ENCODE peak calls at places on chromosomes 2 and 18, in eight cellular contexts. One of them, this sample, is unnamed.

GRCh38 chr2:235042576-235043515 is 91.0 kb downstream of the SH3BP4 start:
- DNase-seq in stimulated activated CD8-positive, alpha-beta memory T cell treated with anti-CD3 and anti-CD28 coated beads, Interleukin-4, amount 100 ng/mL, for 24 hours: no peak
- DNase-seq in SHP77: no peak
- DNase-seq in transverse colon: no peak
- DNase-seq in heart right ventricle: no peak
- DNase-seq in head of caudate nucleus: no peak
- DNase-seq in testis: no peak
- DNase-seq in astrocyte of the spinal cord: no peak
- DNase-seq in this sample: no peak

GRCh38 chr2:162465430-162465829 is 121.5 kb downstream of the GCA start:
- DNase-seq in transverse colon: no peak
- DNase-seq in head of caudate nucleus: no peak
- DNase-seq in SHP77: no peak
- DNase-seq in astrocyte of the spinal cord: no peak
- DNase-seq in heart right ventricle: no peak
- DNase-seq in stimulated activated CD8-positive, alpha-beta memory T cell treated with anti-CD3 and anti-CD28 coated beads, Interleukin-4, amount 100 ng/mL, for 24 hours: no peak
- DNase-seq in testis: no peak
- DNase-seq in this sample: no peak

GRCh38 chr2:234451852-234452625 is 44.8 kb downstream of the ARL4C start:
- DNase-seq in testis: no peak
- DNase-seq in head of caudate nucleus: no peak
- DNase-seq in transverse colon: no peak
- DNase-seq in astrocyte of the spinal cord: peak; percentile 93
- DNase-seq in SHP77: no peak
- DNase-seq in heart right ventricle: no peak
- DNase-seq in stimulated activated CD8-positive, alpha-beta memory T cell treated with anti-CD3 and anti-CD28 coated beads, Interleukin-4, amount 100 ng/mL, for 24 hours: no peak
- DNase-seq in this sample: no peak

GRCh38 chr2:143473206-143473605 is 344.0 kb downstream of the ARHGAP15 start:
- DNase-seq in astrocyte of the spinal cord: peak; percentile 61
- DNase-seq in testis: no peak
- DNase-seq in transverse colon: no peak
- DNase-seq in SHP77: no peak
- DNase-seq in stimulated activated CD8-positive, alpha-beta memory T cell treated with anti-CD3 and anti-CD28 coated beads, Interleukin-4, amount 100 ng/mL, for 24 hours: no peak
- DNase-seq in head of caudate nucleus: no peak
- DNase-seq in heart right ventricle: no peak
- DNase-seq in this sample: no peak

GRCh38 chr2:185279999-185280398 is 458.6 kb upstream of the FSIP2 start:
- DNase-seq in head of caudate nucleus: no peak
- DNase-seq in transverse colon: no peak
- DNase-seq in stimulated activated CD8-positive, alpha-beta memory T cell treated with anti-CD3 and anti-CD28 coated beads, Interleukin-4, amount 100 ng/mL, for 24 hours: no peak
- DNase-seq in testis: no peak
- DNase-seq in heart right ventricle: no peak
- DNase-seq in SHP77: no peak
- DNase-seq in astrocyte of the spinal cord: peak; percentile 30
- DNase-seq in this sample: no peak

GRCh38 chr2:20617081-20617575 is 33.8 kb downstream of the HS1BP3 start:
- DNase-seq in testis: peak; percentile 77
- DNase-seq in head of caudate nucleus: peak; percentile 73
- DNase-seq in SHP77: no peak
- DNase-seq in transverse colon: peak; percentile 68
- DNase-seq in astrocyte of the spinal cord: no peak
- DNase-seq in heart right ventricle: peak; percentile 93
- DNase-seq in stimulated activated CD8-positive, alpha-beta memory T cell treated with anti-CD3 and anti-CD28 coated beads, Interleukin-4, amount 100 ng/mL, for 24 hours: no peak
- DNase-seq in this sample: peak; percentile 93

GRCh38 chr2:4585057-4585635 is 881.8 kb downstream of the DCDC2C start:
- DNase-seq in head of caudate nucleus: no peak
- DNase-seq in heart right ventricle: no peak
- DNase-seq in testis: no peak
- DNase-seq in transverse colon: no peak
- DNase-seq in SHP77: no peak
- DNase-seq in astrocyte of the spinal cord: no peak
- DNase-seq in stimulated activated CD8-positive, alpha-beta memory T cell treated with anti-CD3 and anti-CD28 coated beads, Interleukin-4, amount 100 ng/mL, for 24 hours: no peak
- DNase-seq in this sample: no peak

GRCh38 chr2:145744541-145745386 is 1224.8 kb upstream of the ZEB2 start:
- DNase-seq in transverse colon: no peak
- DNase-seq in testis: no peak
- DNase-seq in heart right ventricle: no peak
- DNase-seq in head of caudate nucleus: no peak
- DNase-seq in SHP77: no peak
- DNase-seq in astrocyte of the spinal cord: peak; percentile 95
- DNase-seq in stimulated activated CD8-positive, alpha-beta memory T cell treated with anti-CD3 and anti-CD28 coated beads, Interleukin-4, amount 100 ng/mL, for 24 hours: no peak
- DNase-seq in this sample: no peak

GRCh38 chr2:50335852-50336251 is 696.1 kb downstream of the NRXN1 start:
- DNase-seq in testis: no peak
- DNase-seq in SHP77: no peak
- DNase-seq in stimulated activated CD8-positive, alpha-beta memory T cell treated with anti-CD3 and anti-CD28 coated beads, Interleukin-4, amount 100 ng/mL, for 24 hours: no peak
- DNase-seq in transverse colon: no peak
- DNase-seq in head of caudate nucleus: no peak
- DNase-seq in heart right ventricle: no peak
- DNase-seq in astrocyte of the spinal cord: no peak
- DNase-seq in this sample: no peak

GRCh38 chr2:42360493-42360889 is 526 bp downstream of the COX7A2L start:
- DNase-seq in stimulated activated CD8-positive, alpha-beta memory T cell treated with anti-CD3 and anti-CD28 coated beads, Interleukin-4, amount 100 ng/mL, for 24 hours: no peak
- DNase-seq in heart right ventricle: no peak
- DNase-seq in astrocyte of the spinal cord: no peak
- DNase-seq in head of caudate nucleus: no peak
- DNase-seq in SHP77: no peak
- DNase-seq in testis: no peak
- DNase-seq in transverse colon: no peak
- DNase-seq in this sample: no peak

GRCh38 chr18:42413870-42414269 is 458.8 kb downstream of the PIK3C3 start:
- DNase-seq in astrocyte of the spinal cord: peak; percentile 29
- DNase-seq in stimulated activated CD8-positive, alpha-beta memory T cell treated with anti-CD3 and anti-CD28 coated beads, Interleukin-4, amount 100 ng/mL, for 24 hours: no peak
- DNase-seq in heart right ventricle: no peak
- DNase-seq in transverse colon: no peak
- DNase-seq in testis: no peak
- DNase-seq in SHP77: no peak
- DNase-seq in head of caudate nucleus: no peak
- DNase-seq in this sample: no peak

GRCh38 chr2:216539791-216540241 is 41.2 kb downstream of the RPL37A start:
- DNase-seq in stimulated activated CD8-positive, alpha-beta memory T cell treated with anti-CD3 and anti-CD28 coated beads, Interleukin-4, amount 100 ng/mL, for 24 hours: no peak
- DNase-seq in astrocyte of the spinal cord: no peak
- DNase-seq in SHP77: peak; percentile 72
- DNase-seq in testis: no peak
- DNase-seq in heart right ventricle: peak; percentile 65
- DNase-seq in transverse colon: peak; percentile 75
- DNase-seq in head of caudate nucleus: no peak
- DNase-seq in this sample: peak; percentile 77

This sample was measured in heart left ventricle.